ENCODE peak calls at places on chromosomes 4 and X, in four cellular contexts. One of them, this sample, is unnamed.

GRCh38 chr4:114538012-114538617 is 60.5 kb upstream of the UGT8 start:
- DNase-seq in KG1: no peak
- DNase-seq in EL: no peak
- DNase-seq in activated T-helper 9 cell treated with anti-CD3 and anti-CD28 coated beads, Interleukin-2, amount 50 U/mL, for 16 hours: no peak
- DNase-seq in this sample: no peak

GRCh38 chrX:48919360-48919821 is 567 bp upstream of the PIM2 start:
- DNase-seq in KG1: no peak
- DNase-seq in EL: no peak
- DNase-seq in activated T-helper 9 cell treated with anti-CD3 and anti-CD28 coated beads, Interleukin-2, amount 50 U/mL, for 16 hours: no peak
- DNase-seq in this sample: no peak

GRCh38 chr4:48331577-48332340 is 9.6 kb upstream of the SLAIN2 start:
- DNase-seq in KG1: no peak
- DNase-seq in activated T-helper 9 cell treated with anti-CD3 and anti-CD28 coated beads, Interleukin-2, amount 50 U/mL, for 16 hours: no peak
- DNase-seq in EL: peak; percentile 95
- DNase-seq in this sample: no peak

GRCh38 chrX:16268206-16268605 is 100.9 kb downstream of the MAGEB17 start:
- DNase-seq in KG1: no peak
- DNase-seq in activated T-helper 9 cell treated with anti-CD3 and anti-CD28 coated beads, Interleukin-2, amount 50 U/mL, for 16 hours: no peak
- DNase-seq in EL: no peak
- DNase-seq in this sample: no peak

GRCh38 chr4:48290146-48290772 is 20.6 kb upstream of the TEC start:
- DNase-seq in activated T-helper 9 cell treated with anti-CD3 and anti-CD28 coated beads, Interleukin-2, amount 50 U/mL, for 16 hours: no peak
- DNase-seq in KG1: no peak
- DNase-seq in EL: peak; percentile 30
- DNase-seq in this sample: no peak

GRCh38 chr4:188976644-188977115 is 837.4 kb downstream of the TRIML1 start:
- DNase-seq in EL: peak; percentile 39
- DNase-seq in KG1: no peak
- DNase-seq in activated T-helper 9 cell treated with anti-CD3 and anti-CD28 coated beads, Interleukin-2, amount 50 U/mL, for 16 hours: no peak
- DNase-seq in this sample: no peak

GRCh38 chrX:13307041-13307440 is 12.8 kb downstream of the ATXN3L start:
- DNase-seq in EL: no peak
- DNase-seq in activated T-helper 9 cell treated with anti-CD3 and anti-CD28 coated beads, Interleukin-2, amount 50 U/mL, for 16 hours: no peak
- DNase-seq in KG1: no peak
- DNase-seq in this sample: no peak

GRCh38 chrX:129678176-129678880 is 23.6 kb upstream of the APLN start:
- DNase-seq in KG1: no peak
- DNase-seq in activated T-helper 9 cell treated with anti-CD3 and anti-CD28 coated beads, Interleukin-2, amount 50 U/mL, for 16 hours: peak; percentile 15
- DNase-seq in EL: peak; percentile 43
- DNase-seq in this sample: no peak

GRCh38 chrX:120603707-120604358 is at the start of gene MCTS1:
- DNase-seq in EL: peak; percentile 95
- DNase-seq in KG1: peak; percentile 50
- DNase-seq in activated T-helper 9 cell treated with anti-CD3 and anti-CD28 coated beads, Interleukin-2, amount 50 U/mL, for 16 hours: peak; percentile 62
- DNase-seq in this sample: peak; percentile 88

GRCh38 chrX:153886915-153887314 is 942 bp upstream of the L1CAM start:
- DNase-seq in activated T-helper 9 cell treated with anti-CD3 and anti-CD28 coated beads, Interleukin-2, amount 50 U/mL, for 16 hours: no peak
- DNase-seq in EL: peak; percentile 72
- DNase-seq in KG1: no peak
- DNase-seq in this sample: no peak

GRCh38 chrX:100083146-100083715 is 326.8 kb downstream of the PCDH19 start:
- DNase-seq in EL: no peak
- DNase-seq in KG1: no peak
- DNase-seq in activated T-helper 9 cell treated with anti-CD3 and anti-CD28 coated beads, Interleukin-2, amount 50 U/mL, for 16 hours: no peak
- DNase-seq in this sample: no peak

GRCh38 chrX:14027511-14028019 is 2.1 kb downstream of the GEMIN8 start:
- DNase-seq in KG1: no peak
- DNase-seq in EL: peak; percentile 59
- DNase-seq in activated T-helper 9 cell treated with anti-CD3 and anti-CD28 coated beads, Interleukin-2, amount 50 U/mL, for 16 hours: no peak
- DNase-seq in this sample: no peak

GRCh38 chrX:107747596-107748161 is 27.9 kb downstream of the TSC22D3 start:
- DNase-seq in EL: peak; percentile 49
- DNase-seq in KG1: no peak
- DNase-seq in activated T-helper 9 cell treated with anti-CD3 and anti-CD28 coated beads, Interleukin-2, amount 50 U/mL, for 16 hours: no peak
- DNase-seq in this sample: no peak

GRCh38 chr4:22187203-22187835 is 238.7 kb upstream of the KCNIP4 start:
- DNase-seq in KG1: no peak
- DNase-seq in EL: no peak
- DNase-seq in activated T-helper 9 cell treated with anti-CD3 and anti-CD28 coated beads, Interleukin-2, amount 50 U/mL, for 16 hours: no peak
- DNase-seq in this sample: no peak

GRCh38 chr4:25913056-25913850 is 767 bp upstream of the SMIM20 start:
- DNase-seq in activated T-helper 9 cell treated with anti-CD3 and anti-CD28 coated beads, Interleukin-2, amount 50 U/mL, for 16 hours: peak; percentile 3
- DNase-seq in EL: no peak
- DNase-seq in KG1: no peak
- DNase-seq in this sample: no peak

GRCh38 chrX:103329991-103330390 is at the start of gene TCEAL7:
- DNase-seq in activated T-helper 9 cell treated with anti-CD3 and anti-CD28 coated beads, Interleukin-2, amount 50 U/mL, for 16 hours: no peak
- DNase-seq in KG1: no peak
- DNase-seq in EL: peak; percentile 64
- DNase-seq in this sample: no peak

GRCh38 chr4:154073107-154073817 is 284.4 kb upstream of the SFRP2 start:
- DNase-seq in KG1: no peak
- DNase-seq in activated T-helper 9 cell treated with anti-CD3 and anti-CD28 coated beads, Interleukin-2, amount 50 U/mL, for 16 hours: no peak
- DNase-seq in EL: peak; percentile 21
- DNase-seq in this sample: no peak

GRCh38 chr4:84985952-84986351 is 19.5 kb upstream of the WDFY3 start:
- DNase-seq in activated T-helper 9 cell treated with anti-CD3 and anti-CD28 coated beads, Interleukin-2, amount 50 U/mL, for 16 hours: no peak
- DNase-seq in KG1: no peak
- DNase-seq in EL: peak; percentile 87
- DNase-seq in this sample: no peak

GRCh38 chrX:13194291-13195103 is 125.4 kb downstream of the ATXN3L start:
- DNase-seq in EL: no peak
- DNase-seq in KG1: no peak
- DNase-seq in activated T-helper 9 cell treated with anti-CD3 and anti-CD28 coated beads, Interleukin-2, amount 50 U/mL, for 16 hours: no peak
- DNase-seq in this sample: no peak

GRCh38 chr4:742742-743311 is 37.2 kb downstream of the PCGF3 start:
- DNase-seq in activated T-helper 9 cell treated with anti-CD3 and anti-CD28 coated beads, Interleukin-2, amount 50 U/mL, for 16 hours: peak; percentile 64
- DNase-seq in KG1: no peak
- DNase-seq in EL: peak; percentile 59
- DNase-seq in this sample: peak; percentile 79

GRCh38 chr4:166146806-166147540 is 273.9 kb downstream of the TLL1 start:
- DNase-seq in EL: no peak
- DNase-seq in activated T-helper 9 cell treated with anti-CD3 and anti-CD28 coated beads, Interleukin-2, amount 50 U/mL, for 16 hours: no peak
- DNase-seq in KG1: no peak
- DNase-seq in this sample: no peak

GRCh38 chr4:151783867-151784266 is 23.1 kb upstream of the GATB start:
- DNase-seq in KG1: no peak
- DNase-seq in activated T-helper 9 cell treated with anti-CD3 and anti-CD28 coated beads, Interleukin-2, amount 50 U/mL, for 16 hours: no peak
- DNase-seq in EL: peak; percentile 21
- DNase-seq in this sample: no peak

GRCh38 chr4:147942729-147943128 is 210.8 kb downstream of the ARHGAP10 start:
- DNase-seq in activated T-helper 9 cell treated with anti-CD3 and anti-CD28 coated beads, Interleukin-2, amount 50 U/mL, for 16 hours: no peak
- DNase-seq in EL: no peak
- DNase-seq in KG1: no peak
- DNase-seq in this sample: no peak

GRCh38 chr4:89416968-89417367 is 109.4 kb upstream of the GPRIN3 start:
- DNase-seq in EL: no peak
- DNase-seq in activated T-helper 9 cell treated with anti-CD3 and anti-CD28 coated beads, Interleukin-2, amount 50 U/mL, for 16 hours: no peak
- DNase-seq in KG1: no peak
- DNase-seq in this sample: no peak

GRCh38 chrX:126489141-126489540 is 63.5 kb downstream of the DCAF12L1 start:
- DNase-seq in KG1: no peak
- DNase-seq in EL: no peak
- DNase-seq in activated T-helper 9 cell treated with anti-CD3 and anti-CD28 coated beads, Interleukin-2, amount 50 U/mL, for 16 hours: no peak
- DNase-seq in this sample: no peak

GRCh38 chr4:169665039-169665732 is 44.8 kb downstream of the CLCN3 start:
- DNase-seq in KG1: no peak
- DNase-seq in activated T-helper 9 cell treated with anti-CD3 and anti-CD28 coated beads, Interleukin-2, amount 50 U/mL, for 16 hours: no peak
- DNase-seq in EL: no peak
- DNase-seq in this sample: no peak

GRCh38 chr4:31021008-31021407 is 300.8 kb downstream of the PCDH7 start:
- DNase-seq in activated T-helper 9 cell treated with anti-CD3 and anti-CD28 coated beads, Interleukin-2, amount 50 U/mL, for 16 hours: no peak
- DNase-seq in EL: no peak
- DNase-seq in KG1: no peak
- DNase-seq in this sample: no peak